ENCODE peak calls at places on chromosomes 11 and 22, in four cellular contexts. W is astrocyte, Q is heart right ventricle, S is left ventricle myocardium inferior. L is an unnamed sample.
A peak's percentile ranks its signal among the peaks of the same experiment; 100 is the strongest.

GRCh38 chr11:67600324-67601029 is 6.3 kb upstream of the NDUFV1 start:
- DNase-seq in W (no peak), Q (no peak), S (no peak), L (no peak)

GRCh38 chr11:76652989-76653673 is 17.4 kb downstream of the LRRC32 start:
- DNase-seq in W (no peak), Q (no peak), S (no peak), L (no peak)

GRCh38 chr11:69640260-69640994 is 529 bp upstream of the CCND1 start:
- DNase-seq in W (no peak), Q (no peak), S (peak; percentile 44), L (peak; percentile 20)

GRCh38 chr22:44693756-44694155 is 8.2 kb upstream of the PRR5 start:
- DNase-seq in W (no peak), Q (no peak), S (no peak), L (no peak)

GRCh38 chr11:31818874-31819331 is 7.8 kb upstream of the PAX6 start:
- DNase-seq in W (no peak), Q (no peak), S (no peak), L (no peak)

GRCh38 chr11:126334665-126335462 is 20.6 kb upstream of the ST3GAL4 start:
- DNase-seq in W (peak; percentile 65), Q (no peak), S (no peak), L (no peak)

GRCh38 chr11:67289651-67290479 is 762 bp downstream of the ANKRD13D start:
- DNase-seq in W (no peak), Q (no peak), S (peak; percentile 35), L (no peak)

GRCh38 chr11:30016588-30017363 is at the start of gene KCNA4:
- DNase-seq in W (no peak), Q (peak; percentile 13), S (peak; percentile 34), L (no peak)

GRCh38 chr11:12216100-12216499 is 105.7 kb downstream of the MICAL2 start:
- DNase-seq in W (no peak), Q (no peak), S (no peak), L (no peak)

GRCh38 chr11:71499546-71499945 is 27.5 kb upstream of the KRTAP5-7 start:
- DNase-seq in W (no peak), Q (no peak), S (no peak), L (no peak)

GRCh38 chr22:32030508-32031247 is 12.4 kb upstream of the SLC5A1 start:
- DNase-seq in W (no peak), Q (no peak), S (no peak), L (no peak)

GRCh38 chr11:117885777-117886176 is 9.3 kb upstream of the FXYD6 start:
- DNase-seq in W (no peak), Q (peak; percentile 89), S (peak; percentile 87), L (no peak)

GRCh38 chr11:60952742-60953170 is 780 bp upstream of the SLC15A3 start:
- DNase-seq in W (no peak), Q (no peak), S (no peak), L (no peak)

GRCh38 chr22:27718186-27719032 is 83.1 kb downstream of the MN1 start:
- DNase-seq in W (peak; percentile 97), Q (peak; percentile 79), S (peak; percentile 70), L (peak; percentile 95)

GRCh38 chr11:75949023-75949672 is 134.1 kb downstream of the UVRAG start:
- DNase-seq in W (no peak), Q (no peak), S (no peak), L (no peak)

GRCh38 chr11:129694966-129695365 is 120.7 kb upstream of the TMEM45B start:
- DNase-seq in W (peak; percentile 1), Q (no peak), S (no peak), L (no peak)

GRCh38 chr11:57586711-57587110 is 10.8 kb upstream of the SERPING1 start:
- DNase-seq in W (no peak), Q (no peak), S (no peak), L (no peak)

GRCh38 chr11:80034801-80035200 is 594.0 kb upstream of the TENM4 start:
- DNase-seq in W (no peak), Q (no peak), S (no peak), L (no peak)

GRCh38 chr22:32731372-32731771 is 70.1 kb upstream of the TIMP3 start:
- DNase-seq in W (no peak), Q (no peak), S (no peak), L (no peak)

GRCh38 chr11:75341583-75341982 is 9.9 kb downstream of the ARRB1 start:
- DNase-seq in W (no peak), Q (no peak), S (no peak), L (no peak)

GRCh38 chr11:115215694-115216615 is 288.3 kb downstream of the CADM1 start:
- DNase-seq in W (no peak), Q (no peak), S (no peak), L (no peak)

GRCh38 chr11:28289444-28289843 is 181.3 kb downstream of the METTL15 start:
- DNase-seq in W (peak; percentile 4), Q (no peak), S (no peak), L (no peak)

GRCh38 chr22:43521716-43522115 is 109.9 kb downstream of the MPPED1 start:
- DNase-seq in W (no peak), Q (no peak), S (no peak), L (peak; percentile 54)

GRCh38 chr11:12380565-12381325 is 3.4 kb downstream of the PARVA start:
- DNase-seq in W (no peak), Q (no peak), S (peak; percentile 20), L (peak; percentile 38)

GRCh38 chr11:93740802-93741093 is 547 bp downstream of the TAF1D start:
- DNase-seq in W (peak; percentile 31), Q (peak; percentile 44), S (peak; percentile 48), L (no peak)

GRCh38 chr11:128658499-128658898 is 35.4 kb upstream of the FLI1 start:
- DNase-seq in W (no peak), Q (no peak), S (no peak), L (no peak)

GRCh38 chr11:13261600-13262061 is 16.0 kb upstream of the BMAL1 start:
- DNase-seq in W (peak; percentile 84), Q (peak; percentile 8), S (no peak), L (peak; percentile 94)

GRCh38 chr11:130165601-130166456 is 6.2 kb downstream of the ST14 start:
- DNase-seq in W (no peak), Q (no peak), S (no peak), L (no peak)

GRCh38 chr22:37045958-37046357 is 5.6 kb upstream of the KCTD17 start:
- DNase-seq in W (peak; percentile 24), Q (no peak), S (no peak), L (peak; percentile 18)

GRCh38 chr11:73804712-73805111 is 17.0 kb downstream of the MRPL48 start:
- DNase-seq in W (no peak), Q (no peak), S (no peak), L (no peak)

GRCh38 chr11:107731911-107732310 is 20.1 kb upstream of the SLN start:
- DNase-seq in W (no peak), Q (no peak), S (no peak), L (no peak)

GRCh38 chr11:79397252-79397651 is 43.6 kb downstream of the TENM4 start:
- DNase-seq in W (peak; percentile 69), Q (no peak), S (no peak), L (no peak)

GRCh38 chr22:39180566-39180965 is 28.1 kb upstream of the CBX7 start:
- DNase-seq in W (no peak), Q (no peak), S (no peak), L (no peak)

GRCh38 chr11:113401718-113402117 is 14.1 kb downstream of the ANKK1 start:
- DNase-seq in W (no peak), Q (peak; percentile 80), S (peak; percentile 80), L (peak; percentile 86)

GRCh38 chr11:133823211-133823610 is 22.1 kb downstream of the SPATA19 start:
- DNase-seq in W (no peak), Q (no peak), S (no peak), L (no peak)

GRCh38 chr22:31737932-31738331 is 12.0 kb downstream of the PRR14L start:
- DNase-seq in W (no peak), Q (no peak), S (no peak), L (no peak)

GRCh38 chr11:111302298-111302697 is 4.0 kb downstream of the POU2AF3 start:
- DNase-seq in W (no peak), Q (no peak), S (no peak), L (no peak)

GRCh38 chr22:17781319-17782031 is 7.2 kb upstream of the BID start:
- DNase-seq in W (peak; percentile 80), Q (no peak), S (no peak), L (peak; percentile 67)

GRCh38 chr11:95996621-95997020 is 72.7 kb upstream of the MTMR2 start:
- DNase-seq in W (no peak), Q (no peak), S (no peak), L (no peak)

GRCh38 chr11:46755962-46756361 is 36.9 kb downstream of the F2 start:
- DNase-seq in W (no peak), Q (no peak), S (no peak), L (no peak)
- H3K4me1 ChIP-seq in W (no peaks in the 10 kb centered on the region), Q (no peaks in the 10 kb centered on the region), S (no peaks in the 10 kb centered on the region), L (no peaks in the 10 kb centered on the region)

DNA sequence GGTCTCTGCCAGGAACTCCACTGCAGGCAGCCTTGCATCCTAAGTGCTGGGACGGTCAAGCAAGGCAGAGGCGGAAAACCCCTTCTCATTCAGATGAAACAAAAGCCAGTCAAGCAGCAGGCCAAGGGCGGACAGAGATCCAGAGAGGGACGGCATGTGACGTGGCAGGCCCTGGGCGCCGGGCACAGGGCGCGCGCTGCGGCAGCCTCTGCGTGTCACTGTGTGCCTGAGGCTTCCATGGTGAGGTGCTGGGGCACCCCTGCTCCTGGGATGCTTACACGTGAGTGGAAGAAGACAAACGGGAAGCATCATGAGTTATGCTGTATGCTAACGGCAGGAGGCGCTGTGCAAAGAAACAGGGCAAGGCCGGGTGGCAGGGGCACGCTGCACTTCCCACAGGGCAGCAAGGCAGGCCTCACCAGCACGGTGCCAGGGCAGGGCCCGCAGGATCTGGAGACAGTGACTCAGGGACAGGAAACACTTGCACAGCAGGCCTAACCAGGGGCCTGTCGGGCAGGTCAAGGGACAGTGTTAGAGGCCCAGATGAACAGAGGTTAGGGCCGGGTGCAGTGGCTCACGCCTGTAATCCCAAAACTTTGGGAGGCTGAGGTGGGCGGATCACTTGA is 6.1 kb downstream of the TOLLIP start:
- DNase-seq in W (no peak), Q (no peak), S (no peak), L (peak; percentile 45)
- TF ChIP-seq CTCF in W (peak; percentile 37), Q (no peak), S (peak; percentile 11), L (peak; percentile 73)

GRCh38 chr11:16412525-16413194 is 56.3 kb upstream of the SOX6 start:
- DNase-seq in W (no peak), Q (no peak), S (no peak), L (no peak)
- H3K27ac ChIP-seq in W (no peak overlapping the region), Q (no peak overlapping the region), S (no peak overlapping the region), L (peak overlapping the region; percentile 44)

DNA sequence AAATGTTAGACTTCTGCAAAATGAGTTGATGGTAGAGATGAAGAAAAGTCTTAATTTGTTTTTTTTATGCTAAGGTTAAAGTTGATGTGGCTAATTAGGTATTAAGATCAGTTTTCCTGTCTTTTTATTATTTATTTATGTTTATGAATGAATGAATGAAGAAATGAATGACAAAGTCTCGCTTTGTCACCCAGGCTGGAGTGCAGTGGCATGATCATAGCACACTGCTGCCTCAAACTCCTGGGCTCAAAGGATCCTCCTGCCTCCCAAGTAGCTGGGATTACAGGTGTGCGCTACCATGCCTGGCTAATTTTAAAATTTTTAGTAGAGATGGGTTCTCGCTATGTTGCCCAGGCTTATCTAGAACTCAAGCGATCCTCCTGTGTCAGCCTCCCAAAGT is 29.2 kb downstream of the MTMR3 start:
- DNase-seq in W (no peak), Q (no peak), S (no peak), L (no peak)
- H3K4me1 ChIP-seq in W (peaks cover 39% of the 10 kb centered on the region), Q (peaks cover 79% of the 10 kb centered on the region), S (peaks cover 93% of the 10 kb centered on the region), L (peaks cover 31% of the 10 kb centered on the region)

GRCh38 chr11:8775341-8776133 is 92.9 kb downstream of the RPL27A start:
- DNase-seq in W (no peak), Q (no peak), S (no peak), L (no peak)
- TF ChIP-seq CTCF in W (no peak), Q (no peak), S (no peak), L (peak; percentile 45)

L was measured in foreskin keratinocyte.